ENCODE peak calls at places on chromosomes 6 and 20, in eight cellular contexts. T, M, Q, U, F, S, P and N are unnamed samples.

GRCh38 chr20:63846128-63846771 is 15.0 kb upstream of the ABHD16B start:
- DNase-seq in M (no peak), Q (peak), S (peak), P (peak), T (no peak), U (no peak), F (no peak), N (peak)

GRCh38 chr6:96522469-96523009 is 933 bp downstream of the UFL1 start:
- DNase-seq in M (no peak), F (no peak), P (no peak), S (peak), Q (no peak), T (no peak), U (no peak), N (no peak)

GRCh38 chr20:63660622-63661021 is 2.5 kb downstream of the RTEL1 start:
- DNase-seq in T (no peak), P (no peak), F (no peak), S (no peak), M (no peak), U (no peak), Q (no peak), N (no peak)

GRCh38 chr20:31712564-31713311 is 9.9 kb downstream of the BCL2L1 start:
- DNase-seq in P (peak), S (peak), T (peak), U (no peak), F (peak), Q (no peak), M (peak), N (no peak)

GRCh38 chr20:44309763-44310663 is 989 bp downstream of the FITM2 start:
- DNase-seq in P (peak), Q (no peak), S (peak), U (no peak), T (peak), M (no peak), F (no peak), N (no peak)

GRCh38 chr6:150176152-150176551 is 33.3 kb downstream of the PPP1R14C start:
- DNase-seq in P (no peak), M (no peak), F (no peak), T (peak), S (no peak), Q (no peak), U (no peak), N (no peak)

GRCh38 chr6:39669117-39669690 is 56.0 kb downstream of the KIF6 start:
- DNase-seq in Q (no peak), P (no peak), M (no peak), U (no peak), F (no peak), S (peak), T (no peak), N (no peak)

GRCh38 chr6:10658910-10659696 is 35.3 kb downstream of the C6orf52 start:
- DNase-seq in U (no peak), P (no peak), M (no peak), Q (no peak), S (peak), F (no peak), T (no peak), N (peak)

DNA sequence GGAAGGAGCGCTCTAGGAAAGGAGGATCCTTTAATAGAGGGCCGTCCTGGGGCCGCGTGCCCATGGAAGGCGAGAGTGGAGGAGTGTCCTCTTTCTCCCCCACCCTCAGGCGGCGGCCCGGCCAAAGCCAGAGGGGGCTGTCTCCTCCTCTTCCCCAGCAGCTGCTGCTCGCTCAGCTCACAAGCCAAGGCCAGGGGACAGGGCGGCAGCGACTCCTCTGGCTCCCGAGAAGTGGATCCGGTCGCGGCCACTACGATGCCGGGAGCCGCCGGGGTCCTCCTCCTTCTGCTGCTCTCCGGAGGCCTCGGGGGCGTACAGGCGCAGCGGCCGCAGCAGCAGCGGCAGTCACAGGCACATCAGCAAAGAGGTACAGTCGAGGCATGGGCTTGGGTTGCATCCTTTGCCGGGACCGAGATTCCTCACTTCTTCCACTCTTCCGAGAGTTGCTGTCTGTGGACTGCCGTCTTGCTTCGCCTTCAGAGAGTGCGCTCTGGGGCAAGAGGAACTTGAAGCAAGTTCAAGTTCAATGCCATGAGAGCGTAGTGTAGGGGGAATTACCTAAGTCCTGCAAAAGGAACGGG is at the start of gene LAMA2:
- DNase-seq in F (peak), M (peak), P (peak), Q (peak), S (peak), T (peak), U (no peak), N (peak)
- TF ChIP-seq CTCF in F (no peak), M (no peak), P (peak), Q (no peak), S (peak), T (no peak), U (no peak), N (no peak)

GRCh38 chr6:142542704-142543233 is 241.0 kb downstream of the ADGRG6 start:
- DNase-seq in P (no peak), T (peak), F (no peak), M (no peak), Q (no peak), U (no peak), S (peak), N (no peak)

GRCh38 chr6:142534484-142534883 is 232.7 kb downstream of the ADGRG6 start:
- DNase-seq in Q (no peak), S (no peak), U (no peak), P (no peak), F (no peak), T (no peak), M (no peak), N (no peak)

GRCh38 chr6:142543576-142543975 is 241.8 kb downstream of the ADGRG6 start:
- DNase-seq in Q (no peak), P (no peak), U (no peak), M (no peak), T (no peak), S (no peak), F (no peak), N (no peak)

DNA sequence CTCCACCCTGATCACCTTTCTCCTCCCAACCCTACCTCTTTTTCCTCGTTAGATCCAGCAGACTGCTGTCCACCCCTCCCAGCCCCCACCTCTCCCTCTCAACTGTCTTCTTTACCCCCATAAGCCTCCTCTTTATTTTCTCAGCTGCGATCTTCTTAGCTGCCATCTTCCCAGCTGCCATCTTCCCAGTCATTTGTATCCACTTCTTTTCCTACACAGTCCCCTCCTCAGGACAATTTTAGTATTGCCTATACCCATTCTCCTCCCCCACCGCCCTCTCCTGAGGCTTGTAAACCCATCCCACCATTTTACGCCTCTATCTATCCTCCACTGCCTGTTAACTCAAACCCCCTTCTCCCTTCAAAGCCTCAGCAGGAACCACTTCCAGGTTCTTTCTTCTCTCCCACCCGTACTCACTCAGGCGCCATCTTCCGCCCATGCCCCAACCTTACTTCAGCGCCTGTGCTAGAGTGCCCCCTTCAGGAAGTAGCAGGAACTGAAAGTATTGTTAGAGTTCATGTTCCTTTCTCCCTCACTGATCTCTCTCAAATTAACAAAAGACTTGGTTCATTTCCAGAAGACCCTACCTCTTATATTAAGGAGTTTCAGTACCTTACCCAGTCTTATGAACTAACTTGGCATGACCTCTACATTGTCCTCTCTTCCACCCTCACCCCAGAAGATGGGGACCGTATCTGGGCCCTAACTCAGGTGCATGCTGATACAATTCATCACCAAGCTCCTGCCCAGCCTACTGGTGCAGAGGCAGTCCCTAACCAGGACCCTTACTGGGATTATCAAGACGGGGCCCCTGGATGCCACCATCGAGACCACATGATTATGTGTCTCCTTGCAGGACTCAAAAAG is 236.0 kb downstream of the ADGRG6 start:
- DNase-seq in F (no peak), U (no peak), M (no peak), Q (no peak), S (peak), T (no peak), P (no peak), N (no peak)
- TF ChIP-seq CTCF in F (peak), U (no peak), M (peak), Q (peak), S (peak), T (no peak), P (peak), N (peak)

GRCh38 chr6:63689421-63689820 is 53.8 kb downstream of the PHF3 start:
- DNase-seq in U (no peak), T (no peak), F (no peak), P (no peak), Q (no peak), S (peak), M (no peak), N (no peak)
- TF ChIP-seq CTCF in U (no peak), T (no peak), F (no peak), P (no peak), Q (no peak), S (peak), M (no peak), N (no peak)

GRCh38 chr6:43308101-43308989 is at the start of gene CRIP3:
- DNase-seq in F (no peak), T (peak), M (peak), U (peak), Q (peak), P (peak), S (peak), N (peak)
- TF ChIP-seq CTCF in F (no peak), T (no peak), M (peak), U (no peak), Q (peak), P (peak), S (peak), N (peak)

GRCh38 chr6:18596529-18596835 is 209.3 kb downstream of the RNF144B start:
- DNase-seq in Q (no peak), U (no peak), S (no peak), P (no peak), F (no peak), M (no peak), T (no peak), N (no peak)
- TF ChIP-seq CTCF in Q (no peak), U (no peak), S (no peak), P (no peak), F (no peak), M (no peak), T (no peak), N (peak)

DNA sequence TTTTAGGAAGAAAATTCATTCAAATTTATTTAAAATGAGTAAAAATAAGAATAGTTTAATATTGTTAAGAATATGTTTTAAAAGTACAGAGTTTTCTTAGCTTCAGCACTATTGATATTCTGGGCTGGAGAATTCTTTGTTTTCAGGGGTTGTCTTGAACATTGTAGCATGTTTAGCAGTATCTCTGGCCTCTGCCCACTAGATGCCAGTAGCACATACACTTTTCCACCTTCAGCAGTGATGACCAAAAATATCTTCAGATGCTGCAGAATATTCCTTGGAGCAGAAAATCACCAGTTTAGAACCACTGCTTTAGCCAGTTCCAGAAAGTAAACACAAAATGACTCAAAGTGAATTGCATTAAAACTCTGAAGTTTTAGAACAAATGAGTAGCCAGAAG is 19.4 kb upstream of the SDHAF4 start:
- DNase-seq in S (peak), T (no peak), F (no peak), U (no peak), P (peak), Q (no peak), M (no peak), N (no peak)
- TF ChIP-seq CTCF in S (peak), T (no peak), F (peak), U (no peak), P (peak), Q (no peak), M (peak), N (peak)

GRCh38 chr6:159313023-159313422 is 143.8 kb downstream of the FNDC1 start:
- DNase-seq in T (no peak), S (no peak), Q (no peak), U (no peak), P (no peak), F (no peak), M (no peak), N (no peak)

GRCh38 chr6:159315562-159315961 is 146.4 kb downstream of the FNDC1 start:
- DNase-seq in F (no peak), M (no peak), Q (no peak), T (no peak), P (no peak), U (no peak), S (no peak), N (no peak)

GRCh38 chr6:159309723-159310122 is 140.5 kb downstream of the FNDC1 start:
- DNase-seq in T (no peak), Q (no peak), F (no peak), P (no peak), S (no peak), U (no peak), M (no peak), N (no peak)

GRCh38 chr6:159312204-159312603 is 143.0 kb downstream of the FNDC1 start:
- DNase-seq in Q (no peak), U (no peak), M (no peak), P (no peak), F (no peak), S (peak), T (no peak), N (no peak)

DNA sequence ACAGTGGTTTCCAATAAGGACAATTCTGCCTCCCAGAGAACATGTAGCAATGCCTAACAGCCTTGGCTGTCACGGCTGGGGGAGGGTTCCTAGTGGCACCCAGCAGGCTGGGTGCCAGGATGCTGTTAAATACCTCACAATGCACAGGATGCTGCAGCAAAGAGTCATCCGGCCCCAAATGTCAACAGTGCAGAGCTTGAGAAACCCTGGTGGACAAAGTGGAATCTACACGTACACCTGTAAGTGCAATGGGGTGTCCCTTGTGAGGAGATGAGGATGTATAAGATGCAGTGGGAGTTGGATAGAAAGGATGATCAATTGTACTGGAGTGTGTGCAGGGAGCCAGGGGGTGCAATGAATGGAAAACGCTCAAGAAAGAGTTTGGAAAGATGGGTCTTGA is 142.4 kb downstream of the FNDC1 start:
- DNase-seq in T (no peak), M (no peak), F (no peak), Q (peak), P (peak), S (no peak), U (no peak), N (no peak)
- TF ChIP-seq CTCF in T (no peak), M (no peak), F (peak), Q (no peak), P (peak), S (no peak), U (no peak), N (no peak)

GRCh38 chr6:132404330-132404729 is 3.1 kb upstream of the MOXD1 start:
- DNase-seq in M (no peak), F (no peak), Q (no peak), S (no peak), P (no peak), T (no peak), U (no peak), N (no peak)

GRCh38 chr6:132400641-132401119 is 595 bp downstream of the MOXD1 start:
- DNase-seq in Q (no peak), S (no peak), U (peak), T (no peak), F (no peak), M (no peak), P (peak), N (peak)

GRCh38 chr6:132401941-132402275 is 633 bp upstream of the MOXD1 start:
- DNase-seq in P (peak), Q (no peak), F (no peak), S (no peak), U (no peak), M (no peak), T (no peak), N (no peak)

GRCh38 chr6:132399376-132400074 is 1.8 kb downstream of the MOXD1 start:
- DNase-seq in Q (no peak), F (no peak), P (no peak), S (peak), M (no peak), U (no peak), T (no peak), N (no peak)

DNA sequence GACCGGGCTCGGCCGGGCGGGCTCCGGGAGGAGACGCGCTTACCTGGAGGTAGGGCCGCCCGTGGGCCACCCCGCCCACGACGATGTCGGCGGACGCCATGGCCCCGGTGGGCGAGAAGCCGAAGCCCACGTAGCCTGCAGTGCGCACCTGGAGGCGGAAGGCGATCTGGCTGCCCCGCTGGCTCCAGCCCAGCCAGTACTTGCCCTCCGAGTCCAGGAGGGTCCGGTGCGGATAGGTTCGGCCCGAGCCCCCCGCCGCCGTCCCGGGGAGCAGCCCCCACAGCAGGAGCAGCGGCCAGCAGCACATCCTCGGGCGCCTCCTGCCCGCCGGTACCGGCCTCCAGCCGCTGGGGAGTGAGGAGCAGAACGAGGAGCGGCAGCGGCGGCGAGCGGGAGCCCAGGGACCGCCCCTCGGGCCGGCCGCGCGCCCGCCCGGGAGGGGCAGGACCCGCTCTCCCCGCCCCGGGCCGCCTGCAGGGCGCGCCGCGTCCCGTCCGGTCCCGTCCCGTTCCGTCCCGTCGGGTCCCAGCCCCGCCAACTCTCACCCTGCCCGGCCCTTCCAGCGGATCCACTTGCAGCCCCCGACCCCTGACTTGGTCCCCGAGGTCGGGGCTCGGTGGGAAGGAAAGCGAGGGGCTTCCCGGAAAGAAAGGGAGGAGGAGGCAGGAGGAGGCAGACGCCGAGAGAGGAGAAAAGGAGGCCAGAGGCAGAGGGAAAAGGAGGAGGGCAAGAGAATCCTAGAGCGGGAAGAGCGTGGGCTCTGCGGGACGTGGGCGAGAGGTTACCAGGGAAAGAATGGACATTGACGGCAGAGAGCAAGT is at the start of gene MOXD1:
- DNase-seq in Q (peak), S (peak), F (no peak), P (peak), U (peak), M (no peak), T (peak), N (peak)
- TF ChIP-seq CTCF in Q (no peak), S (peak), F (no peak), P (peak), U (no peak), M (no peak), T (no peak), N (no peak)

DNA sequence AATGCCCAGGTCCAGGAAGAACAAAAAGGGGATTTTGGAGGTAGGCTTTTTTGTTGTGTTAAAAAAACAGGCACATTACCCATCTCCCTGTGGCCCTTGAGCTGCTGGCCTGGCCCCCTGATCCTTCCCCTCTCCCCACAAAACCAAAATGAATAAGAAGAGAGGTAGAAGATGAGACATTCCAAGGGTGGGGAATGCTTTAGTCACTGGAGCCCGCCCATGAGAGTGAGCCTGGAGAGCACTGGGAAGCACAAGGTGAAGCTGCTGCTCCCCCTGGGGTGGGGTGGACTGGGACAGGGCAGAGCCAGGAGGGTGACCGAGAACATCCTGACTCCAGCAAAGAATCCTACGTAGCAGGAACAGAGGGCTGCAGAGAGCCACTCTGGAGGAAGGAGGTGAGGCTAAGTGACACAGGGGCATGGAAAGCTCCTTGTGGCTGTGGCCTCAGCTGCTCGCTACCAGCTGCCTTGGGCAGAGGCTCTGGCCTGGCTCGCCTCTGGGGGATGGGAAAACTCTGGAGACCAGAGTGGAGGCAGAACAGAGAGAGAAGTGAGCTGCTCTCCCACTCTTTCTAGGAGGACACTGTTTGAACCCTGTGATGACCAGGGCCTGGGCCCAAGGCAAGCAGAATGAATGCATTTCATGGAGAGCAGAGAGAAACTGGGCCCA is 48.3 kb downstream of the AKAP7 start:
- DNase-seq in F (no peak), S (no peak), T (no peak), P (no peak), Q (no peak), U (no peak), M (no peak), N (no peak)
- TF ChIP-seq CTCF in F (no peak), S (no peak), T (no peak), P (no peak), Q (no peak), U (no peak), M (no peak), N (no peak)